ENCODE peak calls at places on chromosomes 11 and 22, in eight cellular contexts. K is psoas muscle, A is SK-N-MC, S is HuH-7, I is NCI-H1417, G is mucosa of gallbladder, U is neural progenitor cell, R is T-helper 1 cell. B is an unnamed sample.

GRCh38 chr22:38490915-38491314 is 15.2 kb downstream of the DDX17 start:
- DNase-seq in K (peak), A (no peak), S (no peak), I (no peak), G (peak), U (no peak), R (no peak), B (no peak)

GRCh38 chr11:13143486-13144297 is 133.9 kb upstream of the BMAL1 start:
- DNase-seq in K (no peak), A (no peak), S (no peak), I (no peak), G (peak), U (no peak), R (no peak), B (no peak)

GRCh38 chr22:30985561-30986208 is 16.6 kb downstream of the TUG1 start:
- DNase-seq in K (no peak), A (no peak), S (no peak), I (no peak), G (no peak), U (no peak), R (no peak), B (no peak)

GRCh38 chr11:124897681-124898680 is at the start of gene ROBO4:
- DNase-seq in K (peak), A (no peak), S (no peak), I (no peak), G (peak), U (no peak), R (no peak), B (peak)

GRCh38 chr11:1071571-1072115 is 3.0 kb upstream of the MUC2 start:
- DNase-seq in K (no peak), A (no peak), S (no peak), I (no peak), G (no peak), U (no peak), R (no peak), B (no peak)

GRCh38 chr22:37019309-37020191 is at the start of the genes MPST and TST:
- DNase-seq in K (peak), A (no peak), S (peak), I (peak), G (peak), U (peak), R (no peak), B (no peak)

GRCh38 chr22:36463783-36464184 is 17.7 kb downstream of the TXN2 start:
- DNase-seq in K (peak), A (no peak), S (no peak), I (no peak), G (no peak), U (no peak), R (no peak), B (no peak)

GRCh38 chr11:78313181-78313788 is 104.3 kb downstream of the GAB2 start:
- DNase-seq in K (no peak), A (no peak), S (no peak), I (no peak), G (peak), U (no peak), R (no peak), B (peak)

GRCh38 chr11:110468095-110468494 is 38.3 kb downstream of the FDX1 start:
- DNase-seq in K (no peak), A (no peak), S (no peak), I (no peak), G (no peak), U (no peak), R (no peak), B (no peak)

GRCh38 chr11:99601179-99601578 is 580.4 kb downstream of the CNTN5 start:
- DNase-seq in K (no peak), A (no peak), S (no peak), I (no peak), G (no peak), U (no peak), R (no peak), B (no peak)

GRCh38 chr11:130732476-130732875 is 183.8 kb downstream of the SNX19 start:
- DNase-seq in K (no peak), A (no peak), S (no peak), I (no peak), G (no peak), U (no peak), R (no peak), B (no peak)

GRCh38 chr22:36659762-36660509 is 43.6 kb downstream of the CACNG2 start:
- DNase-seq in K (peak), A (no peak), S (peak), I (peak), G (peak), U (no peak), R (no peak), B (peak)

GRCh38 chr22:38040953-38041759 is 16.0 kb upstream of the PICK1 start:
- DNase-seq in K (no peak), A (no peak), S (no peak), I (no peak), G (no peak), U (no peak), R (no peak), B (no peak)

GRCh38 chr22:20249797-20250354 is 18.2 kb downstream of the RTN4R start:
- DNase-seq in K (peak), A (no peak), S (no peak), I (no peak), G (no peak), U (no peak), R (no peak), B (no peak)

GRCh38 chr11:73012121-73012863 is 129.8 kb downstream of the FCHSD2 start:
- DNase-seq in K (no peak), A (no peak), S (no peak), I (peak), G (no peak), U (no peak), R (no peak), B (peak)

GRCh38 chr11:61737636-61738386 is 14.6 kb upstream of the MYRF start:
- DNase-seq in K (no peak), A (no peak), S (peak), I (no peak), G (no peak), U (no peak), R (no peak), B (no peak)

GRCh38 chr11:47960015-47960414 is 20.3 kb upstream of the PTPRJ start:
- DNase-seq in K (no peak), A (no peak), S (no peak), I (no peak), G (no peak), U (no peak), R (no peak), B (no peak)

GRCh38 chr11:82765466-82766034 is 31.9 kb upstream of the FAM181B start:
- DNase-seq in K (no peak), A (no peak), S (no peak), I (no peak), G (no peak), U (no peak), R (no peak), B (no peak)

GRCh38 chr22:21972293-21972779 is 10.3 kb downstream of the TOP3B start:
- DNase-seq in K (peak), A (no peak), S (peak), I (no peak), G (peak), U (peak), R (no peak), B (no peak)

GRCh38 chr11:39786682-39787081 is 1672.8 kb downstream of the LRRC4C start:
- DNase-seq in K (no peak), A (no peak), S (no peak), I (no peak), G (no peak), U (no peak), R (no peak), B (no peak)

GRCh38 chr11:31237819-31238771 is 131.4 kb downstream of the DCDC1 start:
- DNase-seq in K (no peak), A (no peak), S (no peak), I (no peak), G (no peak), U (peak), R (no peak), B (no peak)

GRCh38 chr11:68973219-68973618 is 7.6 kb downstream of the MRGPRD start:
- DNase-seq in K (no peak), A (no peak), S (no peak), I (no peak), G (no peak), U (no peak), R (no peak), B (no peak)

GRCh38 chr22:17867160-17867785 is 93.0 kb upstream of the BID start:
- DNase-seq in K (no peak), A (no peak), S (no peak), I (no peak), G (no peak), U (no peak), R (no peak), B (no peak)

GRCh38 chr22:33397381-33397907 is 339.3 kb upstream of the SYN3 start:
- DNase-seq in K (no peak), A (no peak), S (no peak), I (no peak), G (no peak), U (no peak), R (no peak), B (no peak)

GRCh38 chr11:48081151-48082010 is 101.0 kb downstream of the PTPRJ start:
- DNase-seq in K (peak), A (no peak), S (no peak), I (no peak), G (peak), U (no peak), R (no peak), B (peak)

GRCh38 chr11:117478926-117479325 is 151.3 kb downstream of the CEP164 start:
- DNase-seq in K (no peak), A (no peak), S (no peak), I (no peak), G (no peak), U (no peak), R (no peak), B (no peak)

GRCh38 chr11:22957890-22958289 is 97.6 kb upstream of the CCDC179 start:
- DNase-seq in K (no peak), A (no peak), S (no peak), I (no peak), G (no peak), U (no peak), R (no peak), B (no peak)

GRCh38 chr11:93841446-93841845 is 9.0 kb downstream of the VSTM5 start:
- DNase-seq in K (no peak), A (no peak), S (no peak), I (no peak), G (no peak), U (no peak), R (no peak), B (no peak)

GRCh38 chr11:68122936-68123539 is 1.9 kb upstream of the CHKA start:
- DNase-seq in K (no peak), A (no peak), S (peak), I (no peak), G (peak), U (peak), R (no peak), B (no peak)

GRCh38 chr11:76244311-76245061 is 38.2 kb upstream of the WNT11 start:
- DNase-seq in K (peak), A (no peak), S (no peak), I (no peak), G (no peak), U (no peak), R (no peak), B (no peak)

GRCh38 chr22:33656808-33657628 is 263.3 kb downstream of the LARGE1 start:
- DNase-seq in K (no peak), A (no peak), S (no peak), I (no peak), G (no peak), U (no peak), R (no peak), B (no peak)